ENCODE peak calls at places on chromosomes 2 and 18, in four cellular contexts. B is tibial artery, F is GM12865, Y is K562. T is an unnamed sample.

GRCh38 chr18:79746730-79747129 is 51.0 kb upstream of the KCNG2 start:
- DNase-seq in B (no peak), F (no peak), Y (no peak), T (peak)

GRCh38 chr2:46188041-46188715 is 109.0 kb upstream of the EPAS1 start:
- DNase-seq in B (no peak), F (no peak), Y (no peak), T (no peak)

GRCh38 chr2:124983595-124983994 is 958.5 kb downstream of the CNTNAP5 start:
- DNase-seq in B (no peak), F (no peak), Y (no peak), T (no peak)

GRCh38 chr2:27407798-27408491 is 1.4 kb downstream of the PPM1G start:
- DNase-seq in B (no peak), F (peak), Y (peak), T (no peak)

GRCh38 chr2:112062894-112063293 is 7.8 kb downstream of the TMEM87B start:
- DNase-seq in B (no peak), F (peak), Y (no peak), T (no peak)

GRCh38 chr18:58593930-58594329 is 35.0 kb downstream of the ALPK2 start:
- DNase-seq in B (no peak), F (no peak), Y (no peak), T (no peak)

GRCh38 chr2:181805228-181806038 is 86.1 kb upstream of the ITPRID2 start:
- DNase-seq in B (no peak), F (no peak), Y (no peak), T (no peak)

GRCh38 chr2:9498210-9498609 is 23.9 kb downstream of the IAH1 start:
- DNase-seq in B (no peak), F (no peak), Y (no peak), T (no peak)

GRCh38 chr2:47173986-47174730 is 19.1 kb upstream of the STPG4 start:
- DNase-seq in B (no peak), F (no peak), Y (no peak), T (no peak)

GRCh38 chr18:9436176-9436575 is 39.1 kb upstream of the RALBP1 start:
- DNase-seq in B (no peak), F (peak), Y (no peak), T (no peak)

GRCh38 chr2:182666674-182667320 is 49.3 kb upstream of the DNAJC10 start:
- DNase-seq in B (no peak), F (peak), Y (peak), T (no peak)

GRCh38 chr2:156333274-156333950 is 891 bp upstream of the NR4A2 start:
- DNase-seq in B (no peak), F (peak), Y (peak), T (no peak)

GRCh38 chr2:141923657-141924056 is 207.2 kb downstream of the LRP1B start:
- DNase-seq in B (no peak), F (no peak), Y (no peak), T (no peak)

GRCh38 chr2:47039502-47039870 is 115.6 kb downstream of the STPG4 start:
- DNase-seq in B (no peak), F (no peak), Y (no peak), T (no peak)

GRCh38 chr18:40810371-40810770 is 1144.7 kb upstream of the PIK3C3 start:
- DNase-seq in B (no peak), F (no peak), Y (no peak), T (no peak)

GRCh38 chr18:56492136-56492535 is 146.3 kb downstream of the TXNL1 start:
- DNase-seq in B (no peak), F (no peak), Y (no peak), T (no peak)

GRCh38 chr2:164560181-164560792 is 61.0 kb downstream of the GRB14 start:
- DNase-seq in B (no peak), F (peak), Y (no peak), T (no peak)

GRCh38 chr2:1855150-1855549 is 110.8 kb upstream of the PXDN start:
- DNase-seq in B (no peak), F (no peak), Y (no peak), T (no peak)

GRCh38 chr2:20917724-20918572 is 95.0 kb upstream of the LDAH start:
- DNase-seq in B (no peak), F (no peak), Y (no peak), T (no peak)

GRCh38 chr2:28282248-28282647 is 110.4 kb upstream of the FOSL2 start:
- DNase-seq in B (no peak), F (no peak), Y (no peak), T (no peak)

GRCh38 chr2:239803764-239804111 is 221.4 kb downstream of the NDUFA10 start:
- DNase-seq in B (no peak), F (no peak), Y (no peak), T (peak)

GRCh38 chr2:190607014-190607597 is 41.8 kb upstream of the NAB1 start:
- DNase-seq in B (no peak), F (no peak), Y (peak), T (no peak)

GRCh38 chr2:26528870-26529269 is 50.9 kb upstream of the OTOF start:
- DNase-seq in B (no peak), F (no peak), Y (no peak), T (no peak)

GRCh38 chr2:54471221-54471711 is 15.1 kb downstream of the SPTBN1 start:
- DNase-seq in B (no peak), F (peak), Y (no peak), T (no peak)

GRCh38 chr2:84958135-84959044 is 12.6 kb upstream of the KCMF1 start:
- DNase-seq in B (no peak), F (peak), Y (no peak), T (no peak)

DNA sequence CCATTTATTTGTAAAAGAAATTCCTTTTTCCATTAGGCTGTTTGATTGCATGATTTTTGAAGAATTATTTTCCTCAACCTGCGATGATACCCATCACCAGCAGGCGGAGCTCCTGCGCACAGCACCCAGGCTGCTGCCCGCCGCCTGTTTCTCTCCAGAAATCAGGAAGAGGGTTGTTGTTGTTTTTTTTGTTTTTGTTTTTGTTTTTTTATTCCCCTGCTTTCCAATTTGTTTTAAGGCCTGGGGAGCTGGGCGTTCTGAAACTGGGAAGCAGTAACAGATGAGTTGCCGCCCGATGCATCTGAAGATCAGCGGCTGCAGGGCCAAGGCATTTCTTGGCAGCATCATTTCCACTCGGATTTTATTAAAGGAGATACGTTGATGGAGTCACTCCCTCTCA is 132.1 kb downstream of the MBP start:
- DNase-seq in B (no peak), F (peak), Y (peak), T (peak)
- H3K4me3 ChIP-seq in B (no peak), F (no peak), Y (no peak), T (no peak)

DNA sequence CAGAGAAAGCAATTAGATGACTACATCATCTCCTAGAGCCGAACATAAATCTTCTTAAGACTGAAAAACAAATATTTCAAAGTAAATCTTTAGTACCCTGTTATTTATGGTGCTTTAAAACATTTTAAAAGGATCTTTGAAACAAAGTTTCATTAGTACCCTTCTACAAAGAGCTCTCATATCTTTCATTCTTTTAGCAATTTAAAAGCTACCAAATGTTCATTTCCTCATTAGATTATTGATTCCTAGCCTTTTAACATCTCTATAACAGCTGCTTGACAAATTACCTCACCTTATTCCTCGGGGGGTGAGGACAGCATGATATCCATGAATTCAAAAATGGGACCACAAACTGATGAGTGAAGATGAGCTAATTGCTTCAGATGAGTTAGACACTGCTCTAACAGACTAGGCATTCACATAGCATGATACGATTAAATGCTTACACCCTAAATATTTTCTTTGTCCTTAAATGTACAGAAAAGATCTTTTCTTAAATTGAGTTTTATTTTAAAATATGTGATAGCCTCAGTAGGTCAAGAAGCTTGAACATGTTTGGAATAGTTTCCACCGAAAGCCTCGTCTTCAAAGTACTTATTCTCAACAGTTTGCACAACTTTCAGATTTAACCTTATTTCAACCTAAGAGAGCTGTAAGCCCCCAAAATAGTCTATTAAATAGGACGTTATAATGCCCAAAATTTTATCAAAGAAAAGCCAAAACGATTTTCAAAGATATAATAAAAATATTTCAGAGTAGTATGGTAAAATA is 2.1 kb downstream of the ATAD2B start:
- DNase-seq in B (no peak), F (no peak), Y (no peak), T (no peak)
- H3K4me3 ChIP-seq in B (peak), F (peak), Y (peak), T (peak)

GRCh38 chr2:143819190-143819735 is 690.0 kb downstream of the ARHGAP15 start:
- DNase-seq in B (no peak), F (no peak), Y (no peak), T (no peak)
- H3K4me3 ChIP-seq in B (no peak), F (no peak), Y (no peak), T (no peak)

DNA sequence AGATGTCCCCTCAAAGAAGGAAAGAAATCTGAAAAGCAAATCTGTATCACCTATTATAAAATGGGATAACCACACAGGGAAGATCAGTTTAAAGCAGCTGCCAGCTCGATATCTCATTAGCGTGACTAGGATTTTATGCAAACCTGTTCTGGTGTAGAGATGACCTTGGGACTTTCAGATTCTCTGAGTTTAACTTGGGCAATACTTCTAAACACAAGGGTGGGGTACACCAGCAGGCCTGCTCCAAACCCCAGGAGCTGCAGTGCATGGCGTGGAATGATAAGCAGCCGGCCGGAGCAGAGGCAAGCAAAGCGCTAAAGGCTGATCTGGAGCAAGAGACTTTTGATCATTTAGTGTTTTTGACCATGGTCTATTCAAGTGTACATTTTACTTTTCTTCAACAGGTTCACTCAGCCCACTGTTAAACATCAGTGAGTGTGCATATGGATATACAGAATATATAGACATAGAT is 4.7 kb downstream of the SERTAD2 start:
- DNase-seq in B (no peak), F (no peak), Y (peak), T (no peak)
- H3K4me3 ChIP-seq in B (no peak), F (no peak), Y (no peak), T (no peak)

DNA sequence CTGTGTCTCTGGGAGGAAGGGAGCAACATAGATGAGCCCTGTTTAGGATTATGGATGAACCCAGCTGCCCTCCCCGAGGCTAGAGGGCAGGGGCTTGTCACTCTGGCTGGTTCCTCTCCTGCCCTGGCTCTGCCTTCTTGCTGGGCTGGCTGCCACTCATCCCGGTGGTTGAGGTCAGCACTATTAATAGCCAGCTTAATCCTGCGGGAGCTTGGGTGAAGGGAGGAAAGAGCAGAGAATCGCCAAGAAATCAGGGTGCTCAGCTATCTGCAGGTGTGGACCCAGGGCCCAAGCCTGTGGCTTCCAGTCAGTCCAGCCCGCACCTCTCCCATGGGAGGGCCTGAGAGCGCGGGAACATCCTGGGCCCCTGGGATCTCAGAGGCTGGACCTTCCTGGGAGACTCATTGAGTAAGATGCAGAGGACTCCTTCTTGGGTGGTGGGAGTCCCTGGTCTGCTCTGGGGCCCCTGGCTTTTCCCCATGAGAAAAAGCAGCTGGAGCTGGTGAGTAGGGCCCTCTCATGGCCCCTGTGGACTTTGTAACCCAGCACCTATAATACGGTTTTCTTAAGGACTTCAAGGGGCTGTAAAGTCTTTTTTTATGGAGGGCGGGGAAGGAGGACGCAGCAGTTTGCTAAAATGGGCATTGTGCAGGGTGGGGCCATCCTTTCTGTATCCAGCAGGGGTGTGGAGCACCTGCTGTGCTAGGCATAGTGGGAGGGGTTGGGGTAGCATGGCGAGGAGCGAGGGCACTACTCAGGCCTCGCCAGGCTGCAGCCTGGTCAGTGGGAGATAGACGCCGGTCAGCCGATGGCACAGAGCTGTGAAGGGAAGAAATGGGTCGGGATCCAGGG is 27.4 kb upstream of the CNNM3 start:
- DNase-seq in B (peak), F (no peak), Y (no peak), T (peak)
- H3K4me3 ChIP-seq in B (no peak), F (no peak), Y (no peak), T (no peak)

DNA sequence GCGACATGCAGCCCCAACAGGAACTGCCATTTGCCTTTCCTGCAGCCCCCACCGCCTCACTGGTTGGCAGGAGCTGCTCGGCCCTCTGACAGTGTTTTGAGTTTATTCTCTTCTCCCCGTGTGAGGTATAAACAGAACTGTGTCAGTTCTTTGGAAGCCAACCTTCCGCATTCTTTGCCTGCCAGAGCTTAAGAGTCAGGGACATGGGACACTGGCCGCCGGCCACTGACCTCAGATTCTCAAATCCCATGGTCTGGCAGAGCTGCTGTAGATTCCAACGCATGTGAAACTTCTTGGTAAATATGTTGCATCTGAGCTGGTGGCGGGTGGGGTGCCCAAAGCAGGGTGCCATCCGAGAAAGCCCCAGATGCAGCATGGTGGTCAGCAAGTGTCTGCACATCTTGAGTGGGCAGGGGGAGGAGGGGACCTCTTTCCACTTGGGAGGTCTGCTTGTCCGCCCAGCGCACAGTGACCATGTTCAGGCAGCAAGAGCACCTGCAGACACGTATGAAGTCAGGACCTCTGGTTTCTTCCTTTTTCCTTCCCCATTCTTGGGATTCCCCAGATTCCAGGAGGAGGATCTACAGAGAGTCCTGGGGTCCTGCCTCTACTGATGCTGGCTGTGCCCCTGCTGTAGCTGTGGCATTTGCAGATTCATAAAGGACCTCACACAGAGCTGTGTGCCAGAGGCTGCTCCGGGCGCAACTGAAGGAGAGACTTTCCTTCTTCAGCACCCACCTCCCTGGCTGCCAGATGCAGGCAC is 23.8 kb downstream of the ASB18 start:
- DNase-seq in B (no peak), F (no peak), Y (no peak), T (no peak)
- H3K4me3 ChIP-seq in B (no peak), F (no peak), Y (no peak), T (no peak)